ENCODE peak calls at places on chromosome 15, in four cellular contexts. R, D, J and A are unnamed samples.

GRCh38 chr15:20310603-20311002 is 231.0 kb downstream of the GOLGA6L6 start:
- DNase-seq in R (no peak), D (no peak), J (no peak), A (no peak)

GRCh38 chr15:66186049-66186825 is 67.3 kb downstream of the MEGF11 start:
- DNase-seq in R (no peak), D (no peak), J (no peak), A (no peak)

GRCh38 chr15:71572452-71573053 is 237.8 kb upstream of the NR2E3 start:
- DNase-seq in R (no peak), D (no peak), J (no peak), A (no peak)

GRCh38 chr15:58748787-58749531 is 548 bp downstream of the ADAM10 start:
- DNase-seq in R (peak; percentile 34), D (peak; percentile 12), J (peak; percentile 75), A (no peak)

GRCh38 chr15:55917881-55918296 is 75.5 kb downstream of the NEDD4 start:
- DNase-seq in R (no peak), D (no peak), J (no peak), A (no peak)

GRCh38 chr15:66947471-66947870 is 117.9 kb upstream of the SMAD3 start:
- DNase-seq in R (no peak), D (no peak), J (no peak), A (no peak)

GRCh38 chr15:73741401-73741836 is 11.7 kb downstream of the INSYN1 start:
- DNase-seq in R (no peak), D (no peak), J (no peak), A (no peak)

GRCh38 chr15:71329509-71330260 is 214.4 kb downstream of the THSD4 start:
- DNase-seq in R (no peak), D (no peak), J (peak; percentile 66), A (no peak)

GRCh38 chr15:86915811-86916331 is 836.2 kb downstream of the AGBL1 start:
- DNase-seq in R (no peak), D (no peak), J (no peak), A (no peak)

GRCh38 chr15:84023636-84024035 is 211.9 kb upstream of the GOLGA6L4 start:
- DNase-seq in R (no peak), D (no peak), J (no peak), A (no peak)